ENCODE peak calls at places on chromosomes 4 and X, in six cellular contexts. T is right lobe of liver, A is pancreas, N is GM12878, I is MM.1S, M is NCI-H2081. L is an unnamed sample.

GRCh38 chr4:172515266-172515879 is 653.2 kb upstream of the GALNT7 start:
- DNase-seq in A (no peak), I (no peak), M (no peak), N (no peak), T (no peak), L (peak; percentile 15)

GRCh38 chrX:136268051-136269048 is 17.1 kb upstream of the MAP7D3 start:
- DNase-seq in T (no peak), M (peak; percentile 24), I (peak; percentile 67), A (no peak), N (no peak), L (no peak)

GRCh38 chr4:156251373-156252065 is 297.9 kb upstream of the CTSO start:
- DNase-seq in I (no peak), M (no peak), A (no peak), N (no peak), T (no peak), L (no peak)

GRCh38 chr4:34220601-34221000 is 2023.7 kb downstream of the ARAP2 start:
- DNase-seq in T (no peak), A (no peak), I (no peak), N (no peak), M (no peak), L (no peak)

GRCh38 chrX:6228720-6229119 is at the start of gene NLGN4X:
- DNase-seq in N (no peak), A (no peak), T (no peak), I (no peak), M (no peak), L (peak; percentile 68)

GRCh38 chrX:53263597-53264094 is 17.7 kb downstream of the IQSEC2 start:
- DNase-seq in M (no peak), I (no peak), A (no peak), T (no peak), N (no peak), L (no peak)

GRCh38 chr4:100841911-100842310 is 324.1 kb upstream of the EMCN start:
- DNase-seq in A (no peak), N (no peak), T (no peak), I (no peak), M (no peak), L (no peak)

GRCh38 chr4:131644619-131645018 is 1504.5 kb upstream of the PCDH10 start:
- DNase-seq in I (no peak), M (no peak), A (no peak), N (no peak), T (no peak), L (peak; percentile 33)

GRCh38 chr4:650461-650860 is 23.6 kb downstream of the ATP5ME start:
- DNase-seq in T (no peak), I (no peak), A (no peak), N (no peak), M (no peak), L (no peak)

GRCh38 chr4:147137280-147137679 is 191.6 kb upstream of the TTC29 start:
- DNase-seq in M (no peak), T (no peak), A (no peak), I (no peak), N (no peak), L (no peak)

GRCh38 chrX:154305481-154306205 is 10.0 kb downstream of the TKTL1 start:
- DNase-seq in I (no peak), A (no peak), T (no peak), N (no peak), M (no peak), L (no peak)

GRCh38 chr4:62474802-62475201 is 1274.7 kb downstream of the ADGRL3 start:
- DNase-seq in T (no peak), M (no peak), N (no peak), I (no peak), A (no peak), L (no peak)

GRCh38 chrX:7024850-7025249 is 122.7 kb upstream of the STS start:
- DNase-seq in N (no peak), M (no peak), I (no peak), T (no peak), A (no peak), L (no peak)

GRCh38 chr4:180098601-180099000 is 2144.6 kb upstream of the TENM3 start:
- DNase-seq in M (no peak), N (no peak), T (no peak), A (no peak), I (no peak), L (no peak)

GRCh38 chr4:70746179-70746839 is 24.5 kb downstream of the RUFY3 start:
- DNase-seq in T (no peak), N (no peak), I (no peak), M (no peak), A (no peak), L (no peak)

GRCh38 chrX:24498975-24499374 is 33.9 kb downstream of the PDK3 start:
- DNase-seq in T (no peak), A (no peak), M (no peak), N (no peak), I (peak; percentile 61), L (no peak)

GRCh38 chr4:26782168-26782829 is 78.3 kb upstream of the STIM2 start:
- DNase-seq in A (no peak), I (no peak), T (no peak), M (no peak), N (no peak), L (no peak)

GRCh38 chr4:124044867-124045266 is 648.3 kb downstream of the SPRY1 start:
- DNase-seq in N (no peak), I (no peak), A (no peak), M (no peak), T (no peak), L (no peak)